ENCODE peak calls at places on chromosomes 16 and 17, in four cellular contexts. V, T, I and E are unnamed samples.

GRCh38 chr16:27320261-27321012 is 6.7 kb downstream of the IL4R start:
- DNase-seq in V (no peak), T (no peak), I (no peak), E (no peak)

GRCh38 chr17:39835038-39835786 is 28.9 kb downstream of the IKZF3 start:
- DNase-seq in V (no peak), T (no peak), I (no peak), E (no peak)

GRCh38 chr16:90072442-90073105 is 4.6 kb downstream of the PRDM7 start:
- DNase-seq in V (no peak), T (no peak), I (no peak), E (no peak)

GRCh38 chr17:27414271-27414670 is 42.0 kb upstream of the KSR1 start:
- DNase-seq in V (peak; percentile 16), T (no peak), I (peak; percentile 22), E (no peak)

GRCh38 chr16:88063201-88063773 is 112.1 kb downstream of the BANP start:
- DNase-seq in V (peak; percentile 82), T (no peak), I (no peak), E (peak; percentile 50)

GRCh38 chr16:11390573-11391495 is 45.6 kb downstream of the RMI2 start:
- DNase-seq in V (peak; percentile 26), T (no peak), I (no peak), E (no peak)

GRCh38 chr16:79348521-79349306 is 251.8 kb downstream of the MAF start:
- DNase-seq in V (no peak), T (peak; percentile 29), I (no peak), E (no peak)

GRCh38 chr17:71085238-71086033 is 916.1 kb downstream of the KCNJ2 start:
- DNase-seq in V (no peak), T (peak; percentile 21), I (peak; percentile 16), E (no peak)

GRCh38 chr17:34620458-34620857 is 41.1 kb downstream of the TMEM132E start:
- DNase-seq in V (no peak), T (no peak), I (no peak), E (no peak)

GRCh38 chr17:47239663-47240374 is 13.8 kb upstream of the ITGB3 start:
- DNase-seq in V (peak; percentile 92), T (no peak), I (peak; percentile 100), E (peak; percentile 95)

GRCh38 chr16:86261379-86261778 is 248.9 kb upstream of the FOXF1 start:
- DNase-seq in V (no peak), T (no peak), I (no peak), E (peak; percentile 3)

GRCh38 chr17:70420876-70421445 is 251.6 kb downstream of the KCNJ2 start:
- DNase-seq in V (no peak), T (no peak), I (peak; percentile 70), E (no peak)

GRCh38 chr16:11835891-11836652 is 15.3 kb downstream of the RSL1D1 start:
- DNase-seq in V (peak; percentile 72), T (no peak), I (peak; percentile 12), E (peak; percentile 78)

GRCh38 chr16:569445-570254 is at the start of gene PIGQ:
- DNase-seq in V (peak; percentile 85), T (peak; percentile 80), I (no peak), E (peak; percentile 62)

GRCh38 chr16:88634994-88635670 is 3.2 kb upstream of the IL17C start:
- DNase-seq in V (no peak), T (peak; percentile 20), I (peak; percentile 18), E (no peak)

GRCh38 chr17:45742251-45742650 is 41.9 kb upstream of the CRHR1 start:
- DNase-seq in V (no peak), T (no peak), I (peak; percentile 40), E (no peak)

GRCh38 chr16:19997264-19997663 is 76.4 kb downstream of the GPR139 start:
- DNase-seq in V (no peak), T (no peak), I (no peak), E (no peak)

GRCh38 chr17:3973498-3974137 is 9.4 kb upstream of the ATP2A3 start:
- DNase-seq in V (no peak), T (no peak), I (no peak), E (no peak)

GRCh38 chr17:79991140-79991923 is 44.3 kb downstream of the TBC1D16 start:
- DNase-seq in V (peak; percentile 93), T (peak; percentile 90), I (peak; percentile 56), E (peak; percentile 77)

GRCh38 chr16:81005644-81006471 is 827 bp downstream of the CMC2 start:
- DNase-seq in V (peak; percentile 27), T (no peak), I (peak; percentile 28), E (peak; percentile 35)

GRCh38 chr16:1791943-1792812 is 1.3 kb downstream of the IGFALS start:
- DNase-seq in V (no peak), T (no peak), I (no peak), E (no peak)

GRCh38 chr16:69320731-69321073 is 9.6 kb downstream of the VPS4A start:
- DNase-seq in V (no peak), T (no peak), I (no peak), E (no peak)

GRCh38 chr17:70053241-70054234 is 21.5 kb upstream of the KCNJ16 start:
- DNase-seq in V (no peak), T (no peak), I (no peak), E (no peak)

GRCh38 chr16:88543230-88543813 is 26.9 kb upstream of the ZC3H18 start:
- DNase-seq in V (no peak), T (no peak), I (no peak), E (no peak)

GRCh38 chr17:47797797-47798196 is 23.8 kb downstream of the OSBPL7 start:
- DNase-seq in V (peak; percentile 34), T (no peak), I (peak; percentile 14), E (no peak)

GRCh38 chr16:88803264-88803987 is at the start of gene CDT1:
- DNase-seq in V (peak; percentile 91), T (peak; percentile 88), I (peak; percentile 17), E (peak; percentile 67)

GRCh38 chr17:39229274-39229913 is 3.6 kb upstream of the STAC2 start:
- DNase-seq in V (peak; percentile 52), T (no peak), I (no peak), E (no peak)